ENCODE peak calls at places on chromosomes 5 and 9, in five cellular contexts. V, P, O, F and Q are unnamed samples.

GRCh38 chr5:169048568-169049125 is 252.3 kb downstream of the SLIT3 start:
- DNase-seq in V (no peak), P (no peak), O (no peak), F (no peak), Q (no peak)

GRCh38 chr5:177334155-177334551 is 17.3 kb downstream of the LMAN2 start:
- DNase-seq in V (no peak), P (no peak), O (peak; percentile 93), F (no peak), Q (no peak)

GRCh38 chr9:35267716-35268115 is 105.9 kb downstream of the UNC13B start:
- DNase-seq in V (no peak), P (peak; percentile 9), O (no peak), F (no peak), Q (no peak)

GRCh38 chr9:4222357-4222756 is 77.5 kb downstream of the GLIS3 start:
- DNase-seq in V (no peak), P (no peak), O (no peak), F (no peak), Q (no peak)

GRCh38 chr5:128228506-128228905 is 144.9 kb downstream of the SLC12A2 start:
- DNase-seq in V (no peak), P (no peak), O (no peak), F (no peak), Q (peak; percentile 19)

GRCh38 chr9:113416149-113416726 is 5.7 kb downstream of the C9orf43 start:
- DNase-seq in V (no peak), P (no peak), O (no peak), F (no peak), Q (no peak)

GRCh38 chr9:134492281-134492691 is 149.3 kb upstream of the COL5A1 start:
- DNase-seq in V (peak; percentile 87), P (no peak), O (peak; percentile 72), F (no peak), Q (no peak)

GRCh38 chr5:24691073-24691472 is 46.3 kb upstream of the CDH10 start:
- DNase-seq in V (no peak), P (no peak), O (no peak), F (no peak), Q (no peak)

GRCh38 chr9:93664549-93665120 is 88.3 kb downstream of the PHF2 start:
- DNase-seq in V (no peak), P (no peak), O (no peak), F (no peak), Q (no peak)

GRCh38 chr5:179112469-179113142 is 52.4 kb downstream of the ZNF354C start:
- DNase-seq in V (no peak), P (no peak), O (no peak), F (peak; percentile 9), Q (no peak)

GRCh38 chr5:173848986-173849596 is 39.1 kb upstream of the CPEB4 start:
- DNase-seq in V (no peak), P (peak; percentile 67), O (no peak), F (no peak), Q (no peak)

GRCh38 chr5:219492-219891 is 1.4 kb downstream of the SDHA start:
- DNase-seq in V (no peak), P (peak; percentile 15), O (no peak), F (no peak), Q (no peak)

GRCh38 chr5:133520991-133521706 is 91.2 kb downstream of the FSTL4 start:
- DNase-seq in V (no peak), P (no peak), O (no peak), F (no peak), Q (no peak)

GRCh38 chr9:112793213-112793810 is 42.8 kb downstream of the SNX30 start:
- DNase-seq in V (no peak), P (peak; percentile 43), O (peak; percentile 75), F (peak; percentile 61), Q (no peak)

GRCh38 chr5:35990941-35991592 is at the start of gene UGT3A1:
- DNase-seq in V (no peak), P (no peak), O (no peak), F (no peak), Q (no peak)

GRCh38 chr5:27241564-27242257 is 203.3 kb upstream of the CDH9 start:
- DNase-seq in V (peak; percentile 85), P (peak; percentile 95), O (no peak), F (no peak), Q (no peak)

GRCh38 chr5:133006653-133007052 is 19.7 kb downstream of the ZCCHC10 start:
- DNase-seq in V (no peak), P (no peak), O (no peak), F (no peak), Q (no peak)

GRCh38 chr5:122465086-122465485 is 153.0 kb downstream of the SNCAIP start:
- DNase-seq in V (no peak), P (no peak), O (no peak), F (no peak), Q (no peak)

GRCh38 chr5:115685966-115686691 is 60.3 kb upstream of the TMED7 start:
- DNase-seq in V (no peak), P (no peak), O (peak; percentile 16), F (no peak), Q (no peak)

GRCh38 chr5:122156724-122157325 is 27.5 kb downstream of the ZNF474 start:
- DNase-seq in V (no peak), P (peak; percentile 45), O (peak; percentile 25), F (no peak), Q (peak; percentile 14)

GRCh38 chr5:141654298-141654697 is 3.1 kb upstream of the FCHSD1 start:
- DNase-seq in V (peak; percentile 65), P (no peak), O (no peak), F (no peak), Q (no peak)

GRCh38 chr5:7422262-7422661 is 26.3 kb downstream of the ADCY2 start:
- DNase-seq in V (no peak), P (no peak), O (no peak), F (no peak), Q (no peak)

GRCh38 chr5:25688156-25688555 is 1043.4 kb upstream of the CDH10 start:
- DNase-seq in V (no peak), P (no peak), O (no peak), F (no peak), Q (no peak)

GRCh38 chr5:135243194-135244191 is 155.5 kb downstream of the MACROH2A1 start:
- DNase-seq in V (no peak), P (no peak), O (peak; percentile 90), F (peak; percentile 25), Q (no peak)

GRCh38 chr9:137836831-137837241 is 40.7 kb upstream of the CACNA1B start:
- DNase-seq in V (no peak), P (no peak), O (peak; percentile 52), F (no peak), Q (no peak)

GRCh38 chr5:125125031-125125823 is 378.8 kb upstream of the ZNF608 start:
- DNase-seq in V (no peak), P (no peak), O (no peak), F (no peak), Q (no peak)

GRCh38 chr5:38715671-38716070 is 130.1 kb upstream of the OSMR start:
- DNase-seq in V (no peak), P (peak; percentile 52), O (no peak), F (no peak), Q (no peak)

GRCh38 chr5:68289576-68289975 is 74.0 kb downstream of the PIK3R1 start:
- DNase-seq in V (no peak), P (no peak), O (no peak), F (no peak), Q (no peak)

GRCh38 chr5:68287976-68288755 is 72.6 kb downstream of the PIK3R1 start:
- DNase-seq in V (no peak), P (peak; percentile 80), O (peak; percentile 85), F (peak; percentile 66), Q (peak; percentile 81)

GRCh38 chr5:68292316-68292715 is 76.8 kb downstream of the PIK3R1 start:
- DNase-seq in V (no peak), P (no peak), O (no peak), F (no peak), Q (no peak)

GRCh38 chr5:68288756-68289134 is 73.2 kb downstream of the PIK3R1 start:
- DNase-seq in V (no peak), P (no peak), O (peak; percentile 39), F (no peak), Q (no peak)

GRCh38 chr5:68290260-68290674 is 74.7 kb downstream of the PIK3R1 start:
- DNase-seq in V (peak; percentile 21), P (no peak), O (peak; percentile 60), F (peak; percentile 52), Q (peak; percentile 71)
- H3K4me3 ChIP-seq in V (no peak overlapping the region), P (no peak overlapping the region), O (peak overlapping the region; percentile 79), F (peak overlapping the region; percentile 4), Q (peak overlapping the region; percentile 85)

GRCh38 chr5:9343146-9343850 is 202.6 kb downstream of the SEMA5A start:
- DNase-seq in V (no peak), P (peak; percentile 57), O (no peak), F (no peak), Q (no peak)

GRCh38 chr5:9339206-9339818 is 206.6 kb downstream of the SEMA5A start:
- DNase-seq in V (no peak), P (no peak), O (peak; percentile 46), F (no peak), Q (no peak)

GRCh38 chr5:9344751-9345240 is 201.1 kb downstream of the SEMA5A start:
- DNase-seq in V (no peak), P (no peak), O (no peak), F (no peak), Q (no peak)

GRCh38 chr5:9340095-9340494 is 205.8 kb downstream of the SEMA5A start:
- DNase-seq in V (no peak), P (no peak), O (no peak), F (no peak), Q (no peak)

GRCh38 chr5:9342161-9342787 is 203.6 kb downstream of the SEMA5A start:
- DNase-seq in V (no peak), P (no peak), O (no peak), F (no peak), Q (no peak)
- H3K4me3 ChIP-seq in V (no peak overlapping the region), P (no peak overlapping the region), O (no peak overlapping the region), F (no peak overlapping the region), Q (no peak overlapping the region)

DNA sequence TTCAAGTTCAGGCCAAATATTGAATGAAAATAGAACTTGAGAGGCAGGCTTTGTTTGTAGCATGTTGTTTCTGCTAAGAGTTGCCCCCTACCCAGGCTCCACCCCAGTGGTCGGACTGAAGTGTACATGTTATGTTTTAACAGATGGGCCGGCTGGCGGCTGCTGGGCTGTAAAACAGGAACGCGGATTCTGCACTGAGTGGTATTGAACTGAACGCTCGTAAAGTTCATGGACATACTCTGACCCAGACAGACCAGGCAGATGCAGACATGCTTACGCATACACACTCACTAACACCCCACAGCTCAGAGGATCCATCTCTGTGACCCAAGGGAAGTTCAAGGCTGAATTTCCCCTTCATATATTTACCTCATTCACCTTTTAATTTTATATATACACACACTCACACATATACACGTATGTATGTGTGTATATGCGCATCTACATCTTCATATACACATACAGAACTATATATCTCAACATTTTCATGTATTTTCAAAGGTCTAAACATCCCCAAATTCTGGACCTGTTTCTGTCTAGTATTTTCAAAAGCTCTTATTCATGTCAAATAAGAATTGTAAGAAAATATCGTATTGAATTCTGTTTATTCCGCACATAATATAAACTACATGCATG is 1.4 kb downstream of the MARCHF3 start:
- DNase-seq in V (no peak), P (no peak), O (peak; percentile 45), F (no peak), Q (no peak)
- H3K4me3 ChIP-seq in V (peak overlapping the region; percentile 94), P (no peak overlapping the region), O (peak overlapping the region; percentile 88), F (peak overlapping the region; percentile 76), Q (peak overlapping the region; percentile 84)

DNA sequence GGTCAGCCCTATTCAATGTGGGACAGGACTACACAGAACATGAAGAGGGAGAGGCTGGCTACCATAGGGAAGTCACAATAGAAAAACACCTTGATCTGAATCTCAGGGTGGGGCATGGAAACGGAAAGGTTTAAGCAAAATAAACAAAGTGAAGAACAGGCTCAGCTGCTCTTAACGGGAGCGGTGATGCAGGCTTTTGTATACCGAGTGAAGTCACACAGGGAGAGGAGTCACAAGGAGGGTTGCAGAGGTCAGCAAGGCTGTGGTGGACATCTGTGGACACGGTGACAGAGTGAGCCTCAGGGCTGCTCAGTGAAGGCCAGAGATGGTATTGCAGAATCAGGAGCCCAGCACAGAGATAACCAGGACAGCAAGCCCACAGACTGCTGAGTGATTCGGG is 30.6 kb upstream of the SEMA4D start:
- DNase-seq in V (no peak), P (no peak), O (no peak), F (peak; percentile 43), Q (no peak)
- H3K4me3 ChIP-seq in V (no peak overlapping the region), P (no peak overlapping the region), O (no peak overlapping the region), F (no peak overlapping the region), Q (no peak overlapping the region)